ENCODE peak calls at places on chromosomes 7 and 10, in eight cellular contexts. T, F, P, S, J, C, V and W are unnamed samples.

GRCh38 chr7:70322786-70323185 is 724.5 kb downstream of the AUTS2 start:
- DNase-seq in P (no peak), C (no peak), V (no peak), F (no peak), J (no peak), T (no peak), S (no peak), W (no peak)

GRCh38 chr7:134702366-134703240 is 56.0 kb downstream of the BPGM start:
- DNase-seq in F (no peak), T (no peak), S (no peak), C (no peak), P (no peak), V (no peak), J (no peak), W (no peak)

GRCh38 chr7:43522406-43523156 is 60.3 kb upstream of the STK17A start:
- DNase-seq in P (no peak), T (no peak), J (no peak), S (no peak), C (no peak), F (no peak), V (peak; percentile 91), W (no peak)

GRCh38 chr7:70494977-70495376 is 637.0 kb upstream of the GALNT17 start:
- DNase-seq in F (no peak), C (no peak), P (no peak), T (no peak), J (no peak), S (no peak), V (no peak), W (no peak)

GRCh38 chr7:108016841-108017775 is 14.1 kb upstream of the LAMB1 start:
- DNase-seq in P (no peak), S (no peak), V (peak; percentile 69), C (no peak), J (no peak), F (no peak), T (no peak), W (no peak)

GRCh38 chr7:74452748-74453320 is 872 bp upstream of the GTF2IRD1 start:
- DNase-seq in T (no peak), C (no peak), V (peak; percentile 52), S (peak; percentile 46), J (no peak), P (peak; percentile 20), F (peak; percentile 89), W (no peak)

GRCh38 chr10:36608866-36609265 is 516.5 kb upstream of the ANKRD30A start:
- DNase-seq in V (no peak), J (no peak), T (no peak), C (no peak), P (no peak), F (no peak), S (no peak), W (no peak)

GRCh38 chr10:44295619-44296222 is 89.2 kb downstream of the CXCL12 start:
- DNase-seq in P (no peak), J (no peak), S (no peak), V (no peak), T (no peak), F (no peak), C (no peak), W (no peak)

GRCh38 chr10:7593905-7594304 is 72.9 kb downstream of the ITIH5 start:
- DNase-seq in P (no peak), V (no peak), T (no peak), J (no peak), S (no peak), C (no peak), F (no peak), W (no peak)

GRCh38 chr10:45553613-45554012 is 119.0 kb downstream of the ZFAND4 start:
- DNase-seq in F (no peak), T (no peak), J (no peak), P (no peak), V (no peak), C (no peak), S (no peak), W (no peak)

GRCh38 chr10:100345570-100346330 is 1.3 kb upstream of the SCD start:
- DNase-seq in C (no peak), T (no peak), P (no peak), V (peak; percentile 74), F (peak; percentile 51), S (no peak), J (no peak), W (no peak)

GRCh38 chr10:79025113-79025832 is 43.5 kb upstream of the ZMIZ1 start:
- DNase-seq in V (no peak), P (no peak), S (peak; percentile 52), C (no peak), J (no peak), F (no peak), T (peak; percentile 65), W (no peak)

GRCh38 chr7:28841766-28842165 is 116.4 kb downstream of the TRIL start:
- DNase-seq in F (no peak), T (no peak), S (no peak), J (no peak), C (no peak), V (no peak), P (no peak), W (no peak)

GRCh38 chr7:28872226-28872625 is 85.9 kb downstream of the TRIL start:
- DNase-seq in T (no peak), C (no peak), J (no peak), F (no peak), P (no peak), V (no peak), S (no peak), W (no peak)

GRCh38 chr7:21134631-21135030 is 293.3 kb upstream of the SP4 start:
- DNase-seq in C (no peak), T (no peak), F (no peak), V (no peak), P (no peak), J (no peak), S (no peak), W (no peak)

GRCh38 chr7:87599336-87599735 is 1.3 kb downstream of the ABCB1 start:
- DNase-seq in J (no peak), T (no peak), P (peak; percentile 87), S (no peak), C (no peak), F (peak; percentile 35), V (no peak), W (no peak)

GRCh38 chr10:95208702-95209391 is 14.8 kb downstream of the ACSM6 start:
- DNase-seq in F (no peak), C (no peak), P (no peak), J (peak; percentile 42), S (no peak), T (no peak), V (peak; percentile 33), W (no peak)

GRCh38 chr7:105910172-105910571 is 33.8 kb upstream of the ATXN7L1 start:
- DNase-seq in J (no peak), P (no peak), F (no peak), V (no peak), T (no peak), C (no peak), S (no peak), W (no peak)

GRCh38 chr7:76338298-76339084 is 20.3 kb downstream of the YWHAG start:
- DNase-seq in P (no peak), C (no peak), F (no peak), J (no peak), V (peak; percentile 52), T (no peak), S (no peak), W (no peak)
- H3K4me1 ChIP-seq in P (no peaks in the 10 kb centered on the region), C (peaks cover 35% of the 10 kb centered on the region), F (peaks cover 79% of the 10 kb centered on the region), J (no peaks in the 10 kb centered on the region), V (peaks cover 25% of the 10 kb centered on the region), T (no peaks in the 10 kb centered on the region), S (peaks cover 54% of the 10 kb centered on the region), W (peaks cover 28% of the 10 kb centered on the region)

GRCh38 chr10:92757066-92757716 is 67.4 kb downstream of the HHEX start:
- DNase-seq in F (peak; percentile 71), V (peak; percentile 84), J (peak; percentile 63), P (peak; percentile 87), S (peak; percentile 57), T (peak; percentile 93), C (no peak), W (peak; percentile 90)

GRCh38 chr10:92756233-92757065 is 66.7 kb downstream of the HHEX start:
- DNase-seq in T (no peak), S (no peak), J (no peak), C (no peak), V (no peak), F (no peak), P (peak; percentile 62), W (no peak)

GRCh38 chr10:92757720-92758119 is 68.0 kb downstream of the HHEX start:
- DNase-seq in S (no peak), J (no peak), V (no peak), P (peak; percentile 39), T (no peak), F (no peak), C (no peak), W (no peak)

GRCh38 chr10:92760609-92761008 is 70.9 kb downstream of the HHEX start:
- DNase-seq in F (no peak), P (no peak), J (no peak), V (peak; percentile 56), C (no peak), T (no peak), S (no peak), W (no peak)

DNA sequence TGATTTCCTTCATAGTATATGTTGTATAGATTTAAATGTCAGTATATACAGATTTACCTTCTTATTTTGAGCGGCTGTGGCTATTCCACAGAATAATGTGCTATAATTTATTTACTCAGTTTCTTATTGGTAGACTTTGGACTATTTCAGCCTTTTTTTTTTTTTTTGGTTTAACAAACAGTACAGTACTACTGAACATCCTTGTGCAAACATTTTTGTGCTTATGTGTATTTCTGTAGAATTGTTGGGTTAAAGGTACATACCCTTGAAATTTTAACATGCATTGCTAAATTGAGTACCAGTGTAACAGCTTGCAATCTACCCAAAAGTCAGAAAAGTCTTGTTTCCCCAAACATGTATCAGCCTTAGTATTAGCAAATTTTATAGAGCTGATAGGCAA is 68.8 kb downstream of the HHEX start:
- DNase-seq in T (no peak), V (no peak), J (no peak), C (no peak), F (no peak), P (no peak), S (no peak), W (no peak)
- H3K4me1 ChIP-seq in T (no peaks in the 10 kb centered on the region), V (peaks cover 20% of the 10 kb centered on the region), J (no peaks in the 10 kb centered on the region), C (peaks cover 3% of the 10 kb centered on the region), F (peaks cover 15% of the 10 kb centered on the region), P (peaks cover 4% of the 10 kb centered on the region), S (no peaks in the 10 kb centered on the region), W (peaks cover 71% of the 10 kb centered on the region)

GRCh38 chr7:156650042-156650441 is 9.5 kb downstream of the RNF32 start:
- DNase-seq in C (no peak), T (no peak), P (no peak), V (peak; percentile 43), F (no peak), S (peak; percentile 30), J (peak; percentile 59), W (no peak)
- H3K4me1 ChIP-seq in C (no peaks in the 10 kb centered on the region), T (no peaks in the 10 kb centered on the region), P (no peaks in the 10 kb centered on the region), V (peaks cover 3% of the 10 kb centered on the region), F (no peaks in the 10 kb centered on the region), S (no peaks in the 10 kb centered on the region), J (no peaks in the 10 kb centered on the region), W (no peaks in the 10 kb centered on the region)

DNA sequence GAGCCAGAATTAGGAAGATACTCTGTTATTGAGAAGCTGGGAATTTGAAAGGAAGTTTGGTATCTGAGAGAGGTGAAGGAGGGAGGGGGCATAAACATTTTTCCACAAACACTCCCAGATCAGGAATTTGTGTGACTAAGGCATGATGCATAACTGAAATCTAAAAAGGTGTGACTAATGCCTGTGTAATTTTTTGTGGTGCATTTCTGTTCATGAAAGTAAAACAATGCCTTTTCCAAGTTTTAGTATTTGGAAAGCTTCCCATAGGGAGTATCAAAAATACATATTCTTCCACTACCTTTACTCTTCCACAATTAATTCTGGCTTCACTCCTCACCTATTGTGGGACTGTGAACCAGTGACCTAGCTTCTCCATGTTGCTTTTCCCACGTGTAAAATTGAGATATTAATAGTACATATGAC is 56.4 kb upstream of the CAV2 start:
- DNase-seq in C (peak; percentile 95), F (no peak), T (no peak), J (no peak), P (no peak), V (peak; percentile 94), S (no peak), W (no peak)
- H3K4me1 ChIP-seq in C (peaks cover 23% of the 10 kb centered on the region), F (no peaks in the 10 kb centered on the region), T (peaks cover 12% of the 10 kb centered on the region), J (no peaks in the 10 kb centered on the region), P (no peaks in the 10 kb centered on the region), V (peaks cover 58% of the 10 kb centered on the region), S (no peaks in the 10 kb centered on the region), W (peaks cover 11% of the 10 kb centered on the region)